ENCODE peak calls at places on chromosomes 4 and X, in nine cellular contexts. J is IMR-90, Y is H54, C is EL, W is NCI-H774, K is left cardiac atrium, Q is HFFc6, R is mucosa of gallbladder, F is mucosa of descending colon. S is an unnamed sample.

GRCh38 chrX:102712967-102713677 is 874 bp downstream of the GPRASP2 start:
- DNase-seq in R (peak; percentile 49), K (peak; percentile 58), J (peak; percentile 41), W (no peak), C (peak; percentile 59), F (peak; percentile 45), Y (peak; percentile 15), Q (peak; percentile 5), S (peak; percentile 5)

GRCh38 chr4:113434247-113434587 is 327.3 kb downstream of the CAMK2D start:
- DNase-seq in R (peak; percentile 36), Y (no peak), C (peak; percentile 66), Q (peak; percentile 29), K (no peak), W (no peak), F (no peak), J (peak; percentile 39), S (no peak)

GRCh38 chr4:127162741-127163140 is 470.0 kb upstream of the INTU start:
- DNase-seq in Q (peak; percentile 74), C (peak; percentile 87), K (no peak), W (no peak), Y (no peak), J (peak; percentile 86), F (no peak), R (no peak), S (no peak)

GRCh38 chrX:147570483-147570882 is 341.2 kb upstream of the FMR1 start:
- DNase-seq in Y (no peak), J (no peak), W (no peak), K (no peak), F (no peak), Q (no peak), C (no peak), R (no peak), S (no peak)

GRCh38 chrX:17610788-17611187 is 126.5 kb upstream of the SCML1 start:
- DNase-seq in Y (no peak), C (no peak), R (no peak), J (no peak), W (no peak), K (no peak), Q (no peak), F (no peak), S (no peak)

GRCh38 chr4:54929459-54929858 is 195.9 kb downstream of the KDR start:
- DNase-seq in F (no peak), K (no peak), Y (no peak), J (no peak), C (no peak), R (no peak), Q (no peak), W (no peak), S (no peak)

GRCh38 chr4:169051936-169052335 is 41.9 kb upstream of the CBR4 start:
- DNase-seq in K (no peak), C (no peak), Q (no peak), F (no peak), J (no peak), W (no peak), R (peak; percentile 44), Y (no peak), S (no peak)

GRCh38 chr4:3836802-3837601 is 70.8 kb downstream of the ADRA2C start:
- DNase-seq in K (no peak), W (no peak), Q (no peak), C (peak; percentile 7), J (no peak), Y (no peak), F (peak; percentile 4), R (no peak), S (no peak)

GRCh38 chr4:102429553-102429952 is 71.6 kb upstream of the NFKB1 start:
- DNase-seq in J (peak; percentile 75), R (no peak), W (no peak), Y (peak; percentile 13), C (peak; percentile 91), K (peak; percentile 24), F (no peak), Q (peak; percentile 82), S (peak; percentile 80)

GRCh38 chrX:68822641-68823410 is 6.0 kb upstream of the EFNB1 start:
- DNase-seq in Q (peak; percentile 36), R (peak; percentile 25), W (no peak), J (peak; percentile 47), K (peak; percentile 56), Y (peak; percentile 42), C (peak; percentile 60), F (peak; percentile 41), S (peak; percentile 1)

GRCh38 chr4:151582098-151582497 is 173.1 kb downstream of the FHIP1A start:
- DNase-seq in F (no peak), Q (no peak), R (no peak), J (no peak), K (no peak), W (no peak), C (no peak), Y (no peak), S (no peak)

GRCh38 chr4:36244257-36245084 is at the start of gene ARAP2:
- DNase-seq in Y (peak; percentile 48), R (peak; percentile 68), Q (no peak), J (peak; percentile 4), K (peak; percentile 60), C (no peak), F (peak; percentile 80), W (peak; percentile 60), S (peak; percentile 26)

GRCh38 chr4:2937986-2938385 is 25.2 kb downstream of the NOP14 start:
- DNase-seq in F (no peak), J (no peak), K (no peak), Q (no peak), Y (no peak), R (no peak), W (no peak), C (no peak), S (no peak)

GRCh38 chr4:83266689-83267088 is 17.9 kb downstream of the COQ2 start:
- DNase-seq in K (no peak), W (no peak), R (no peak), Q (no peak), C (no peak), J (no peak), F (no peak), Y (no peak), S (no peak)

GRCh38 chr4:1172971-1173757 is 781 bp upstream of the SPON2 start:
- DNase-seq in Y (no peak), J (peak; percentile 78), R (no peak), W (no peak), K (no peak), C (peak; percentile 37), F (no peak), Q (peak; percentile 64), S (no peak)

GRCh38 chrX:154098551-154098950 is 1.0 kb upstream of the MECP2 start:
- DNase-seq in F (no peak), W (no peak), C (no peak), J (no peak), Q (no peak), K (no peak), R (peak; percentile 28), Y (no peak), S (no peak)

GRCh38 chr4:143207555-143207954 is 22.8 kb downstream of the USP38 start:
- DNase-seq in Y (no peak), Q (peak; percentile 31), F (no peak), J (peak; percentile 50), R (no peak), W (no peak), C (peak; percentile 9), K (no peak), S (no peak)

GRCh38 chr4:57405359-57405758 is 295.2 kb upstream of the IGFBP7 start:
- DNase-seq in Y (peak; percentile 9), R (no peak), W (no peak), J (no peak), Q (peak; percentile 71), C (peak; percentile 96), K (no peak), F (no peak), S (peak; percentile 19)

GRCh38 chr4:39068907-39069306 is 6.9 kb downstream of the KLHL5 start:
- DNase-seq in Q (no peak), C (no peak), K (no peak), J (no peak), F (no peak), W (no peak), R (no peak), Y (no peak), S (no peak)

GRCh38 chrX:2566044-2566443 is 65.3 kb upstream of the DHRSX start:
- DNase-seq in K (no peak), Y (no peak), Q (no peak), J (no peak), W (no peak), C (no peak), R (no peak), F (no peak), S (no peak)

GRCh38 chr4:112069110-112069509 is 76.1 kb upstream of the FAM241A start:
- DNase-seq in R (no peak), J (no peak), W (no peak), F (no peak), Q (no peak), Y (no peak), K (no peak), C (peak; percentile 17), S (no peak)

GRCh38 chr4:153572609-153573008 is 106.4 kb downstream of the TMEM131L start:
- DNase-seq in F (no peak), J (no peak), Q (no peak), K (no peak), R (no peak), W (no peak), Y (no peak), C (no peak), S (no peak)

GRCh38 chr4:6893449-6894085 is 16.1 kb upstream of the TBC1D14 start:
- DNase-seq in C (no peak), K (no peak), Q (no peak), J (peak; percentile 86), R (peak; percentile 69), F (peak; percentile 57), Y (no peak), W (no peak), S (no peak)

GRCh38 chrX:149022485-149022884 is 482.6 kb downstream of the IDS start:
- DNase-seq in C (no peak), Q (no peak), J (no peak), R (no peak), F (no peak), W (no peak), Y (no peak), K (no peak), S (no peak)

GRCh38 chr4:8219236-8219635 is 20.1 kb downstream of the SH3TC1 start:
- DNase-seq in Q (no peak), C (no peak), Y (no peak), J (no peak), F (no peak), K (no peak), W (no peak), R (no peak), S (no peak)

GRCh38 chrX:11407331-11408110 is 114.3 kb downstream of the AMELX start:
- DNase-seq in Y (no peak), C (no peak), W (no peak), J (peak; percentile 23), F (no peak), R (no peak), K (no peak), Q (no peak), S (no peak)

GRCh38 chr4:73944061-73944875 is 37.6 kb downstream of the PF4 start:
- DNase-seq in J (no peak), C (peak; percentile 43), Q (no peak), R (no peak), K (peak; percentile 51), Y (no peak), W (no peak), F (peak; percentile 40), S (no peak)

GRCh38 chr4:1726146-1726934 is 5.0 kb downstream of the TACC3 start:
- DNase-seq in R (peak; percentile 93), F (peak; percentile 95), W (peak; percentile 56), C (peak; percentile 82), Q (peak; percentile 72), K (peak; percentile 88), J (peak; percentile 78), Y (peak; percentile 53), S (peak; percentile 67)

GRCh38 chrX:13180807-13181206 is 136.4 kb upstream of the FAM9C start:
- DNase-seq in C (peak; percentile 61), J (peak; percentile 49), W (no peak), R (no peak), Q (peak; percentile 45), K (no peak), Y (peak; percentile 1), F (no peak), S (no peak)

GRCh38 chrX:96438803-96439202 is 245.8 kb upstream of the DIAPH2 start:
- DNase-seq in J (peak; percentile 11), Y (no peak), K (no peak), F (no peak), Q (no peak), R (no peak), W (no peak), C (no peak), S (no peak)

S was measured in SW 1271.